ENCODE peak calls at places on chromosomes 4 and X, in six cellular contexts. Y is H1, F is HepG2, B is GM12891, U is K562, H is GM12878. I is an unnamed sample.

GRCh38 chr4:143564472-143564871 is 51.0 kb downstream of the SMARCA5 start:
- DNase-seq in Y (no peak), F (no peak), B (no peak), U (no peak), H (no peak), I (no peak)

GRCh38 chrX:3461824-3462508 is 115.5 kb upstream of the MXRA5 start:
- DNase-seq in Y (no peak), F (no peak), B (no peak), U (no peak), H (peak; percentile 2), I (no peak)

GRCh38 chrX:102654696-102655095 is 3.4 kb downstream of the GPRASP1 start:
- DNase-seq in Y (no peak), F (no peak), B (no peak), U (no peak), H (no peak), I (no peak)

GRCh38 chr4:175614880-175615279 is 197.2 kb downstream of the GPM6A start:
- DNase-seq in Y (no peak), F (no peak), B (no peak), U (no peak), H (no peak), I (no peak)

GRCh38 chr4:188647820-188648380 is 508.7 kb downstream of the TRIML1 start:
- DNase-seq in Y (no peak), F (no peak), B (no peak), U (no peak), H (no peak), I (no peak)

GRCh38 chr4:80610845-80611244 is 275.3 kb downstream of the CFAP299 start:
- DNase-seq in Y (no peak), F (no peak), B (no peak), U (no peak), H (peak; percentile 63), I (no peak)

GRCh38 chr4:153222162-153222789 is 18.0 kb downstream of the TRIM2 start:
- DNase-seq in Y (no peak), F (no peak), B (no peak), U (no peak), H (no peak), I (peak; percentile 16)

GRCh38 chr4:84498203-84499026 is 677 bp downstream of the NKX6-1 start:
- DNase-seq in Y (no peak), F (no peak), B (no peak), U (no peak), H (no peak), I (no peak)

GRCh38 chr4:141339966-141340365 is 119.3 kb downstream of the ZNF330 start:
- DNase-seq in Y (no peak), F (no peak), B (no peak), U (no peak), H (no peak), I (no peak)

GRCh38 chr4:110613710-110614109 is 9.2 kb downstream of the PITX2 start:
- DNase-seq in Y (no peak), F (no peak), B (no peak), U (no peak), H (no peak), I (no peak)

GRCh38 chrX:42616981-42617380 is 161.0 kb downstream of the PPP1R2C start:
- DNase-seq in Y (no peak), F (no peak), B (no peak), U (no peak), H (no peak), I (no peak)

GRCh38 chr4:848803-849477 is 23.0 kb upstream of the CPLX1 start:
- DNase-seq in Y (no peak), F (no peak), B (no peak), U (no peak), H (no peak), I (no peak)

GRCh38 chrX:41200785-41201184 is 115.5 kb downstream of the USP9X start:
- DNase-seq in Y (no peak), F (no peak), B (no peak), U (no peak), H (no peak), I (no peak)

GRCh38 chrX:46758163-46758955 is 559 bp downstream of the SLC9A7 start:
- DNase-seq in Y (no peak), F (no peak), B (no peak), U (no peak), H (no peak), I (no peak)

GRCh38 chrX:19954707-19955106 is 36.2 kb downstream of the BCLAF3 start:
- DNase-seq in Y (no peak), F (no peak), B (no peak), U (no peak), H (no peak), I (no peak)

GRCh38 chrX:8773117-8773516 is 28.1 kb downstream of the FAM9A start:
- DNase-seq in Y (no peak), F (no peak), B (no peak), U (no peak), H (no peak), I (no peak)

GRCh38 chrX:108439434-108439883 is at the start of gene COL4A5:
- DNase-seq in Y (peak; percentile 21), F (peak; percentile 84), B (no peak), U (peak; percentile 62), H (no peak), I (peak; percentile 2)

GRCh38 chrX:108437354-108437753 is 868 bp downstream of the COL4A6 start:
- DNase-seq in Y (no peak), F (no peak), B (no peak), U (no peak), H (no peak), I (no peak)

GRCh38 chrX:108439961-108440696 is 491 bp downstream of the COL4A5 start:
- DNase-seq in Y (no peak), F (no peak), B (no peak), U (peak; percentile 12), H (no peak), I (no peak)

GRCh38 chrX:108435261-108435660 is 3.0 kb downstream of the COL4A6 start:
- DNase-seq in Y (no peak), F (no peak), B (no peak), U (no peak), H (no peak), I (no peak)

GRCh38 chrX:108437789-108438623 is at the start of gene COL4A6:
- DNase-seq in Y (peak; percentile 9), F (peak; percentile 23), B (no peak), U (peak; percentile 24), H (no peak), I (no peak)
- TF ChIP-seq POLR2AphosphoS5 in Y (no peak), F (no peak), B (no peak), U (no peak), H (no peak), I (no peak)

DNA sequence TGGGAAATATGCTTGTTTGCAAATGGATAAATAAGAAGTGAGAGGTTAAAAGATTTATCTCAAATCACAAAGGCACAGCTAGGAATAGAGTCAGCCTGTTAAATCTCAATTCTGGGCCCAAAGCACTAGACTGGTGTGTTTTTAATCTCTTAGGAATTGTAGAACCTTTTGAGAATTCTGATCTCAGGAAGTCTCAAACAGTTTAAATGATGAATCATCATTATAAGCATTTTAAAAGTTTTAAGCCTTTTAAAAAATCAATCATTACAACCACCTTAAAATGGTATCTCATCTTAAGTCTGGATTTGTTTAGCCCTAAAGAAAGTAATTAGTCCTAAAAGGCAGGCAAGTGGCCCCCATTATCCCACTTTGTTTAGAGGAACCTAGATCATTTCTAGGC is 17.8 kb downstream of the DGKK start:
- DNase-seq in Y (no peak), F (no peak), B (no peak), U (no peak), H (no peak), I (no peak)
- TF ChIP-seq POLR2A in Y (no peak), F (no peak), B (no peak), U (no peak), H (no peak), I (no peak)

GRCh38 chrX:129188223-129188622 is 335.1 kb downstream of the SMARCA1 start:
- DNase-seq in Y (peak; percentile 49), F (no peak), B (no peak), U (no peak), H (no peak), I (no peak)

DNA sequence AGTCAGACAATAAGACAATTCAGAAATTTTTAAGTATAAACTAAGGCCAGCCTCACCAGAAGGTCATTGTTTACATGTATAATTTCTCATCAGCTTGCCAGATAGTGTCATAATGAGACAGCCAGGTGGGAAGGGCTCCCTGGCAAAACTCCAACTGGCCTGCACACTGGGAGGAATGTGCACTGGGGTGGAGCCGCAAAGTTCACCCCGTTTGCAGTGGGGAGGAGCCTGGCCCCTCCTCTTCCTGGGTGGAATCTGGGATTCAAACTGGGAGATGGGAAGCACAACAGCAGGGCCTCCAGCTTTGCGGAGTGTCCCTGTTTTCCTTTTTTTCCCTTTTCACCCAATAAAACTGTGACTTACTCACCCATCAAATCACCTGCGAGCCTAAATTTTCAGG is 329.9 kb downstream of the SMARCA1 start:
- DNase-seq in Y (no peak), F (peak; percentile 21), B (no peak), U (no peak), H (no peak), I (no peak)
- TF ChIP-seq TAF1 in Y (no peak), F (no peak), B (no peak), U (no peak), H (no peak), I (no peak)

GRCh38 chr4:78056265-78057129 is 626 bp upstream of the FRAS1 start:
- DNase-seq in Y (no peak), F (peak; percentile 92), B (peak; percentile 34), U (peak; percentile 23), H (no peak), I (peak; percentile 28)
- TF ChIP-seq POLR2AphosphoS5 in Y (peak; percentile 86), F (peak; percentile 37), B (no peak), U (no peak), H (no peak), I (no peak)

I was measured in GM12892.